ENCODE peak calls at places on chromosomes 13 and 19, in eight cellular contexts. L, W, K, B, U, T, O and R are unnamed samples.

GRCh38 chr13:50208826-50209335 is 193.6 kb downstream of the KCNRG start:
- DNase-seq in T (peak), B (peak), L (no peak), O (peak), W (no peak), U (no peak), K (peak), R (no peak)

GRCh38 chr19:32241957-32242710 is 103.3 kb upstream of the ZNF507 start:
- DNase-seq in W (no peak), B (no peak), L (no peak), O (no peak), U (no peak), T (no peak), K (no peak), R (no peak)

GRCh38 chr13:113775451-113776145 is 16.6 kb downstream of the TMEM255B start:
- DNase-seq in O (no peak), U (no peak), K (no peak), L (no peak), T (no peak), W (no peak), B (no peak), R (no peak)

GRCh38 chr13:89988206-89988605 is 1359.3 kb upstream of the MIR17HG start:
- DNase-seq in L (no peak), O (no peak), U (no peak), W (no peak), B (no peak), T (no peak), K (no peak), R (no peak)

GRCh38 chr13:112643759-112644459 is 45.9 kb upstream of the ATP11A start:
- DNase-seq in L (no peak), B (peak), O (no peak), W (peak), U (no peak), T (no peak), K (no peak), R (no peak)

GRCh38 chr19:18007939-18008673 is at the start of gene ARRDC2:
- DNase-seq in O (peak), T (peak), W (peak), B (peak), U (peak), L (peak), K (peak), R (peak)

GRCh38 chr13:40502236-40502635 is 164.2 kb downstream of the FOXO1 start:
- DNase-seq in L (no peak), U (no peak), W (no peak), T (no peak), O (no peak), K (no peak), B (peak), R (no peak)

GRCh38 chr19:7994923-7995682 is 10.3 kb downstream of the ELAVL1 start:
- DNase-seq in L (no peak), K (no peak), B (no peak), W (no peak), U (no peak), O (no peak), T (no peak), R (no peak)

GRCh38 chr13:36158606-36159005 is 27.4 kb upstream of the DCLK1 start:
- DNase-seq in K (no peak), L (no peak), O (no peak), U (peak), B (peak), T (no peak), W (no peak), R (no peak)

GRCh38 chr19:14449321-14449720 is 16.2 kb downstream of the PKN1 start:
- DNase-seq in T (no peak), U (no peak), L (no peak), B (peak), W (no peak), K (no peak), O (no peak), R (no peak)

GRCh38 chr13:36130542-36131214 is 504 bp downstream of the DCLK1 start:
- DNase-seq in U (peak), L (no peak), W (peak), O (no peak), B (peak), T (peak), K (peak), R (no peak)

GRCh38 chr13:98822238-98822606 is 69.8 kb upstream of the SLC15A1 start:
- DNase-seq in K (no peak), U (no peak), W (no peak), L (no peak), O (no peak), T (no peak), B (no peak), R (no peak)

GRCh38 chr19:58317481-58318072 is 9.2 kb upstream of the ZSCAN22 start:
- DNase-seq in W (no peak), T (peak), O (no peak), U (peak), B (peak), L (no peak), K (no peak), R (no peak)

GRCh38 chr19:45340899-45341453 is 426 bp downstream of the KLC3 start:
- DNase-seq in W (no peak), T (no peak), B (peak), U (no peak), K (no peak), O (no peak), L (no peak), R (no peak)

GRCh38 chr19:54573330-54573872 is at the start of gene LILRA2:
- DNase-seq in K (no peak), T (no peak), O (no peak), U (no peak), L (no peak), B (no peak), W (no peak), R (no peak)

GRCh38 chr19:38617283-38617763 is 430 bp downstream of the MAP4K1 start:
- DNase-seq in W (no peak), O (no peak), K (no peak), T (no peak), L (no peak), U (no peak), B (no peak), R (no peak)

GRCh38 chr13:43405457-43405856 is 381.3 kb downstream of the ENOX1 start:
- DNase-seq in W (no peak), T (no peak), U (peak), O (peak), L (no peak), B (peak), K (no peak), R (no peak)

GRCh38 chr13:89740994-89741678 is 1606.4 kb upstream of the MIR17HG start:
- DNase-seq in T (no peak), L (no peak), O (no peak), B (no peak), W (no peak), U (no peak), K (peak), R (no peak)

GRCh38 chr13:110629735-110630134 is 14.4 kb downstream of the NAXD start:
- DNase-seq in T (no peak), U (no peak), K (no peak), W (no peak), L (no peak), O (no peak), B (no peak), R (no peak)

GRCh38 chr13:58032676-58033440 is 401.3 kb downstream of the PCDH17 start:
- DNase-seq in O (no peak), W (no peak), L (no peak), U (no peak), B (no peak), K (no peak), T (no peak), R (no peak)

GRCh38 chr19:48249502-48250014 is 6.2 kb downstream of the CARD8 start:
- DNase-seq in W (no peak), T (no peak), L (no peak), U (no peak), K (no peak), B (no peak), O (no peak), R (peak)

GRCh38 chr13:32415019-32415418 is 12.9 kb downstream of the N4BP2L1 start:
- DNase-seq in O (no peak), W (no peak), L (no peak), T (no peak), U (no peak), K (no peak), B (peak), R (no peak)

GRCh38 chr19:48720251-48720612 is 707 bp upstream of the MAMSTR start:
- DNase-seq in L (no peak), B (no peak), O (no peak), K (no peak), U (no peak), T (no peak), W (no peak), R (no peak)

GRCh38 chr13:98576963-98577822 is at the start of gene STK24:
- DNase-seq in B (peak), U (peak), L (peak), T (peak), O (peak), K (peak), W (peak), R (peak)

GRCh38 chr13:105196052-105196451 is 1339.4 kb downstream of the EFNB2 start:
- DNase-seq in O (no peak), W (no peak), T (peak), K (no peak), L (no peak), U (no peak), B (peak), R (no peak)